ENCODE peak calls at places on chromosomes 11 and 22, in four cellular contexts. One of them, this sample, is unnamed. For H3K4me1, the result is how much of the 10 kb centered on the place peaks cover.

GRCh38 chr11:60971520-60971919 is at the start of gene CD6:
- DNase-seq in CD4-positive, alpha-beta memory T cell: peak
- DNase-seq in body of pancreas: no peak
- DNase-seq in Peyer's patch: no peak
- DNase-seq in this sample: no peak

GRCh38 chr22:38927033-38927789 is 30.2 kb upstream of the APOBEC3A start:
- DNase-seq in CD4-positive, alpha-beta memory T cell: peak
- DNase-seq in body of pancreas: peak
- DNase-seq in Peyer's patch: peak
- DNase-seq in this sample: peak

GRCh38 chr11:68345776-68346728 is 33.7 kb downstream of the LRP5 start:
- DNase-seq in CD4-positive, alpha-beta memory T cell: no peak
- DNase-seq in body of pancreas: no peak
- DNase-seq in Peyer's patch: no peak
- DNase-seq in this sample: peak

GRCh38 chr22:47564158-47564450 is 801.7 kb downstream of the TBC1D22A start:
- DNase-seq in CD4-positive, alpha-beta memory T cell: no peak
- DNase-seq in body of pancreas: no peak
- DNase-seq in Peyer's patch: no peak
- DNase-seq in this sample: no peak

GRCh38 chr11:2790581-2790925 is 90.8 kb upstream of the KCNQ1OT1 start:
- DNase-seq in CD4-positive, alpha-beta memory T cell: no peak
- DNase-seq in body of pancreas: peak
- DNase-seq in Peyer's patch: peak
- DNase-seq in this sample: peak

GRCh38 chr11:17746096-17746495 is 11.5 kb downstream of the KCNC1 start:
- DNase-seq in CD4-positive, alpha-beta memory T cell: no peak
- DNase-seq in body of pancreas: no peak
- DNase-seq in Peyer's patch: peak
- DNase-seq in this sample: no peak

GRCh38 chr11:36349345-36350136 is 53.5 kb downstream of the PRR5L start:
- DNase-seq in CD4-positive, alpha-beta memory T cell: no peak
- DNase-seq in body of pancreas: no peak
- DNase-seq in Peyer's patch: no peak
- DNase-seq in this sample: no peak

GRCh38 chr11:16780698-16781550 is 42.5 kb downstream of the C11orf58 start:
- DNase-seq in CD4-positive, alpha-beta memory T cell: no peak
- DNase-seq in body of pancreas: no peak
- DNase-seq in Peyer's patch: no peak
- DNase-seq in this sample: no peak

GRCh38 chr11:1307998-1308744 is 1.3 kb downstream of the TOLLIP start:
- DNase-seq in CD4-positive, alpha-beta memory T cell: no peak
- DNase-seq in body of pancreas: peak
- DNase-seq in Peyer's patch: no peak
- DNase-seq in this sample: no peak

GRCh38 chr11:118715837-118716260 is 36.4 kb upstream of the TREH start:
- DNase-seq in CD4-positive, alpha-beta memory T cell: no peak
- DNase-seq in body of pancreas: peak
- DNase-seq in Peyer's patch: no peak
- DNase-seq in this sample: no peak

GRCh38 chr11:112587664-112588063 is 327.0 kb upstream of the PLET1 start:
- DNase-seq in CD4-positive, alpha-beta memory T cell: no peak
- DNase-seq in body of pancreas: no peak
- DNase-seq in Peyer's patch: no peak
- DNase-seq in this sample: no peak

GRCh38 chr11:76424379-76424778 is 20.4 kb upstream of the EMSY start:
- DNase-seq in CD4-positive, alpha-beta memory T cell: no peak
- DNase-seq in body of pancreas: no peak
- DNase-seq in Peyer's patch: no peak
- DNase-seq in this sample: no peak

GRCh38 chr22:29022101-29022817 is 39.4 kb downstream of the C22orf31 start:
- DNase-seq in CD4-positive, alpha-beta memory T cell: no peak
- DNase-seq in body of pancreas: no peak
- DNase-seq in Peyer's patch: no peak
- DNase-seq in this sample: no peak

GRCh38 chr11:70128435-70128906 is 50.4 kb downstream of the ANO1 start:
- DNase-seq in CD4-positive, alpha-beta memory T cell: no peak
- DNase-seq in body of pancreas: peak
- DNase-seq in Peyer's patch: no peak
- DNase-seq in this sample: no peak

GRCh38 chr11:69294621-69295078 is 695 bp downstream of the MYEOV start:
- DNase-seq in CD4-positive, alpha-beta memory T cell: no peak
- DNase-seq in body of pancreas: no peak
- DNase-seq in Peyer's patch: no peak
- DNase-seq in this sample: no peak

GRCh38 chr11:112513936-112514716 is 253.5 kb upstream of the PLET1 start:
- DNase-seq in CD4-positive, alpha-beta memory T cell: no peak
- DNase-seq in body of pancreas: no peak
- DNase-seq in Peyer's patch: no peak
- DNase-seq in this sample: no peak

GRCh38 chr22:26033071-26033470 is 136.2 kb upstream of the SEZ6L start:
- DNase-seq in CD4-positive, alpha-beta memory T cell: no peak
- DNase-seq in body of pancreas: no peak
- DNase-seq in Peyer's patch: no peak
- DNase-seq in this sample: no peak

GRCh38 chr11:44973634-44974401 is 23.1 kb upstream of the TP53I11 start:
- DNase-seq in CD4-positive, alpha-beta memory T cell: no peak
- DNase-seq in body of pancreas: no peak
- DNase-seq in Peyer's patch: no peak
- DNase-seq in this sample: no peak

GRCh38 chr11:112524808-112525207 is 264.1 kb upstream of the PLET1 start:
- DNase-seq in CD4-positive, alpha-beta memory T cell: no peak
- DNase-seq in body of pancreas: peak
- DNase-seq in Peyer's patch: no peak
- DNase-seq in this sample: no peak

GRCh38 chr11:113242767-113243397 is 71.5 kb upstream of the TTC12 start:
- DNase-seq in CD4-positive, alpha-beta memory T cell: peak
- DNase-seq in body of pancreas: peak
- DNase-seq in Peyer's patch: no peak
- DNase-seq in this sample: no peak

GRCh38 chr11:111937859-111938258 is 716 bp downstream of the DIXDC1 start:
- DNase-seq in CD4-positive, alpha-beta memory T cell: no peak
- DNase-seq in body of pancreas: no peak
- DNase-seq in Peyer's patch: no peak
- DNase-seq in this sample: no peak

GRCh38 chr11:109423114-109423859 is 1.3 kb downstream of the C11orf87 start:
- DNase-seq in CD4-positive, alpha-beta memory T cell: no peak
- DNase-seq in body of pancreas: peak
- DNase-seq in Peyer's patch: no peak
- DNase-seq in this sample: no peak

DNA sequence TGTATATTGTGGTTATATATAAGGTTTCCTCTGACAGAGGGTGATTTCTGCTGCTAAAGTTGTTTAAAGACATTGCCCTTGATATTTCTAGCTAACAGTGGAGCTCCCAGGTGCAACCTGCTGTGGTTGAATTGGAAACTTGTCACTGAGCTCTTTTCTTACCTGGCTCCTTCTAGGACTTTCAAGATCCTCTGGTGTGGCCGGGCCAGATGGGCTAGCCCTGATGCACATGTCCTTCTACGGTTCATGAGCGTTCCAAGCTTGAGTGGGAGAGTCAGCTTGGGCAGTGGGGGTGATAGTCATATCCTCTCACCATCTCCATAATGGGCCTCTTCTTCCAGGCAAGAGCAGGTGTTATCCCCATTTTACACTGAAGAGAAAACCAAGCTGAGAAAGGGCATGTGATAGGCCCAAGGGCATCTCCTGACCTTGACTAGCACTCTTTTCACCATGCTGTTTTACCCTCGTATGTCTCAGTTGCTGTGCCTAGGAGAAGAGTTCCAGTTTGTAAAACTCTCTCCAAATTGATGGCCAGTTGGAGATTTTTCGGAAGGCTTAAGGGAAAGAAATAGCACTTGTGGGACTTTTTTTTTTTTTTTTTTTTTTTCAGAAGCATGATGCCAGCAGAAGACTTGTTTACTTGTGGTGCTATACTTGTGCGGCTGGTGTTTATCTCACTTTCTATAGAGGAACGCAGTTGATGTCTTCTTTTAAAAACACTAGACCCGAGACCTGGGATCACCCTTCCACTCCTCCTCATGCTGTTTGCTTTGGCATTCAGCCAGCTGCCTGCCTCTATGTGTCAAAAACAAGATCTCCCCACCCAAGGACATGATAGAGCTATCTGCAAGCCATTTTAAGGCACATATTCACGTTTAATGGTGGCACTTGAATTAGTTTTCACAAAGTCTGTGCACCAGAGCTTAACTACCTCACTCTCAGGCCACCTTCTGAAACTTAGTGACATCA is 32.6 kb downstream of the TEAD1 start:
- DNase-seq in CD4-positive, alpha-beta memory T cell: no peak
- DNase-seq in body of pancreas: peak
- DNase-seq in Peyer's patch: no peak
- DNase-seq in this sample: peak
- H3K27ac ChIP-seq in CD4-positive, alpha-beta memory T cell: no peak
- H3K27ac ChIP-seq in body of pancreas: peak
- H3K27ac ChIP-seq in Peyer's patch: no peak
- H3K27ac ChIP-seq in this sample: no peak

GRCh38 chr11:35143509-35144102 is 4.6 kb downstream of the CD44 start:
- DNase-seq in CD4-positive, alpha-beta memory T cell: no peak
- DNase-seq in body of pancreas: no peak
- DNase-seq in Peyer's patch: no peak
- DNase-seq in this sample: no peak
- H3K4me1 ChIP-seq in CD4-positive, alpha-beta memory T cell: half or more
- H3K4me1 ChIP-seq in body of pancreas: half or more
- H3K4me1 ChIP-seq in Peyer's patch: under half
- H3K4me1 ChIP-seq in this sample: under half

DNA sequence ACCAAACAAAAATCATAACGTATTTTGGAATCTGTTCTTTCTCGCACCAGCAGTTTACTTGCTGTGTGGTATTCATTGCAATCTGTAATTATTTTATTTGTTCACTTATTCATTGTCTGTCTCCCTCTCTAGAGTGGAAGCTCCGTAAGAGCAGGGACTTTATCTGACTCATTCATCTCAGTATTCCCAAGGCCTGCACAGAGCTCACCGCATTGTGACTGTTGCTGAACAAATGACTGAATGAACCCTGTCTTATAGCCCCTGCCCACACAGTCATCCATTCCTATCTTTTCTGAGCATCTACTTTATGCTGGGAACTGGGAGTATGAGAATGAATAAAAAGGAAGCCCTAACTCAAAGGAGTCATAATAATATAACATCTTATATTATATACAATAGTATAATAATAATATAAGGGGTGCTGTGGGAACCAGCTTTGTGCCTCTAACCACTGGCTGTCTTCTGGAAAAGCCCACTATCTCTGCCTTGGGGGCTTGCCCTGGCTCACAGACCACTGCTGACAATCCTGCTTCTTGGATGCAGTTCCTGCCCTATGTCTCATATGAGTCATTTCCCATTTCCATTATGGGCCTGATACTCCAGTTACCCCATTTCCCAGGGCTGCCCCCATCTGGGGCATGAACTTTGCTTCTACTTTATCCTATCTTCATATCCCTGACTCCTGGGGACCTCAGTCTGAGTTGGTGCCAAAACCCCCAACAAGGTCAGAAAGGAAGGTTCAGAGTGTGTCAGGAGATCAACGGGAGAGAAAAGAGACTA is 11.0 kb downstream of the XRRA1 start:
- DNase-seq in CD4-positive, alpha-beta memory T cell: no peak
- DNase-seq in body of pancreas: no peak
- DNase-seq in Peyer's patch: no peak
- DNase-seq in this sample: no peak
- H3K27ac ChIP-seq in CD4-positive, alpha-beta memory T cell: no peak
- H3K27ac ChIP-seq in body of pancreas: no peak
- H3K27ac ChIP-seq in Peyer's patch: no peak
- H3K27ac ChIP-seq in this sample: no peak

GRCh38 chr22:50313600-50313999 is 6.2 kb upstream of the PLXNB2 start:
- DNase-seq in CD4-positive, alpha-beta memory T cell: no peak
- DNase-seq in body of pancreas: no peak
- DNase-seq in Peyer's patch: no peak
- DNase-seq in this sample: no peak
- H3K4me1 ChIP-seq in CD4-positive, alpha-beta memory T cell: under half
- H3K4me1 ChIP-seq in body of pancreas: under half
- H3K4me1 ChIP-seq in Peyer's patch: under half
- H3K4me1 ChIP-seq in this sample: under half

DNA sequence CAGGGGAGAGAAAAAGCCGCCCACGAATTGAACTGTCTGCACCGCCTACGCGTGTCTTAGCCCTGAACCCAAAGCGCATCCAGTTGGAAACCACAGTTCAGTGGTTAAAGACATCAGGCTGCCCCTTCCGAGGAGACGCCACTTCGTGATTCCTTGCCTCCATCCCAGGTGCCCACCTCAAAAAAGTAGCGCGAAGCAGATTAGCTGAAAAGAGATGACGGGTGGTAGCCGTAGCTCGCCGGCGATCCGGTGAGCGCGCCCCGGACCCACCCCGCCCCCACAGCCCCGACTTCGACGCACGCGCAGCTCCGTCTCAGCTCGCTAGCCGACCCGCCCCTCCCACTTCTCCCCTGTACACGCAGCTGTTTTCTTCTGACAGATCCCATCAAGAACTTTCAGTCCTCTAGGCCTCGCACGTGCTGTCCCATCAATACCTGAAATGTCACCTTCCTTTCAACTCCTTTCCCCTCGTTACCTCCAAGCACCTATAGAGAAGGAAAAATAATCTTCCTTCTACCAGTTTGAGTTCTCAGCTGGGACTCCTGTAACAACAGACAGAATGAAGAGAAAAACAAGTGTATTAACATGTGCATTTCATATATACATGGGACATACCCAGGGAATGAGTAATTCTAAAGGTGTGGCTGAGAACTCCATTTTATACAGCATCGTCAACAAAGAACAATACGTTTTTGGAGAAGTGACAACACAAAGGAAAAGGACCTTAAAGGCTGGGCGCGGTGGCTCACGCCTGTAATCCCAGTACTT is 49.5 kb downstream of the OR4D9 start:
- DNase-seq in CD4-positive, alpha-beta memory T cell: peak
- DNase-seq in body of pancreas: peak
- DNase-seq in Peyer's patch: peak
- DNase-seq in this sample: peak
- H3K27ac ChIP-seq in CD4-positive, alpha-beta memory T cell: peak
- H3K27ac ChIP-seq in body of pancreas: peak
- H3K27ac ChIP-seq in Peyer's patch: peak
- H3K27ac ChIP-seq in this sample: peak